ENCODE peak calls at places on chromosomes 6 and 20, in eight cellular contexts. One of them, this sample, is unnamed.

GRCh38 chr20:48957053-48957481 is 35.6 kb downstream of the ARFGEF2 start:
- DNase-seq in suprapubic skin: no peak
- DNase-seq in lung: no peak
- DNase-seq in right atrium auricular region: no peak
- DNase-seq in body of pancreas: no peak
- DNase-seq in type B pancreatic cell: no peak
- DNase-seq in coronary artery: no peak
- DNase-seq in tibial nerve: no peak
- DNase-seq in this sample: no peak

GRCh38 chr6:2920671-2921112 is 17.6 kb upstream of the SERPINB9 start:
- DNase-seq in suprapubic skin: no peak
- DNase-seq in lung: peak
- DNase-seq in right atrium auricular region: peak
- DNase-seq in body of pancreas: no peak
- DNase-seq in type B pancreatic cell: no peak
- DNase-seq in coronary artery: peak
- DNase-seq in tibial nerve: no peak
- DNase-seq in this sample: no peak

GRCh38 chr20:56945901-56946300 is 316.8 kb downstream of the TFAP2C start:
- DNase-seq in suprapubic skin: no peak
- DNase-seq in lung: no peak
- DNase-seq in right atrium auricular region: no peak
- DNase-seq in body of pancreas: no peak
- DNase-seq in type B pancreatic cell: no peak
- DNase-seq in coronary artery: no peak
- DNase-seq in tibial nerve: no peak
- DNase-seq in this sample: no peak

GRCh38 chr6:56842602-56843475 is 112.1 kb upstream of the BEND6 start:
- DNase-seq in suprapubic skin: peak
- DNase-seq in lung: no peak
- DNase-seq in right atrium auricular region: no peak
- DNase-seq in body of pancreas: peak
- DNase-seq in type B pancreatic cell: no peak
- DNase-seq in coronary artery: peak
- DNase-seq in tibial nerve: peak
- DNase-seq in this sample: no peak

GRCh38 chr6:71599366-71599765 is 287.0 kb upstream of the RIMS1 start:
- DNase-seq in suprapubic skin: no peak
- DNase-seq in lung: no peak
- DNase-seq in right atrium auricular region: no peak
- DNase-seq in body of pancreas: no peak
- DNase-seq in type B pancreatic cell: no peak
- DNase-seq in coronary artery: no peak
- DNase-seq in tibial nerve: no peak
- DNase-seq in this sample: no peak

GRCh38 chr20:46303176-46303956 is 4.9 kb downstream of the CDH22 start:
- DNase-seq in suprapubic skin: no peak
- DNase-seq in lung: no peak
- DNase-seq in right atrium auricular region: no peak
- DNase-seq in body of pancreas: no peak
- DNase-seq in type B pancreatic cell: no peak
- DNase-seq in coronary artery: no peak
- DNase-seq in tibial nerve: no peak
- DNase-seq in this sample: no peak

GRCh38 chr20:22343612-22344011 is 240.8 kb downstream of the FOXA2 start:
- DNase-seq in suprapubic skin: no peak
- DNase-seq in lung: no peak
- DNase-seq in right atrium auricular region: no peak
- DNase-seq in body of pancreas: no peak
- DNase-seq in type B pancreatic cell: no peak
- DNase-seq in coronary artery: no peak
- DNase-seq in tibial nerve: no peak
- DNase-seq in this sample: no peak

GRCh38 chr20:19903168-19903676 is 113.9 kb upstream of the NAA20 start:
- DNase-seq in suprapubic skin: no peak
- DNase-seq in lung: peak
- DNase-seq in right atrium auricular region: peak
- DNase-seq in body of pancreas: no peak
- DNase-seq in type B pancreatic cell: no peak
- DNase-seq in coronary artery: no peak
- DNase-seq in tibial nerve: peak
- DNase-seq in this sample: no peak

GRCh38 chr20:63979549-63980316 is at the start of gene SAMD10:
- DNase-seq in suprapubic skin: no peak
- DNase-seq in lung: peak
- DNase-seq in right atrium auricular region: no peak
- DNase-seq in body of pancreas: peak
- DNase-seq in type B pancreatic cell: peak
- DNase-seq in coronary artery: peak
- DNase-seq in tibial nerve: peak
- DNase-seq in this sample: no peak

GRCh38 chr20:57659131-57659788 is 39.0 kb upstream of the ZBP1 start:
- DNase-seq in suprapubic skin: peak
- DNase-seq in lung: no peak
- DNase-seq in right atrium auricular region: peak
- DNase-seq in body of pancreas: no peak
- DNase-seq in type B pancreatic cell: peak
- DNase-seq in coronary artery: peak
- DNase-seq in tibial nerve: no peak
- DNase-seq in this sample: peak

GRCh38 chr6:42260972-42261371 is 43.3 kb upstream of the MRPS10 start:
- DNase-seq in suprapubic skin: no peak
- DNase-seq in lung: no peak
- DNase-seq in right atrium auricular region: no peak
- DNase-seq in body of pancreas: no peak
- DNase-seq in type B pancreatic cell: no peak
- DNase-seq in coronary artery: no peak
- DNase-seq in tibial nerve: no peak
- DNase-seq in this sample: peak

GRCh38 chr6:101286146-101286545 is 107.4 kb upstream of the GRIK2 start:
- DNase-seq in suprapubic skin: no peak
- DNase-seq in lung: no peak
- DNase-seq in right atrium auricular region: no peak
- DNase-seq in body of pancreas: no peak
- DNase-seq in type B pancreatic cell: no peak
- DNase-seq in coronary artery: no peak
- DNase-seq in tibial nerve: no peak
- DNase-seq in this sample: no peak

GRCh38 chr6:169221264-169221663 is 32.4 kb downstream of the THBS2 start:
- DNase-seq in suprapubic skin: no peak
- DNase-seq in lung: no peak
- DNase-seq in right atrium auricular region: no peak
- DNase-seq in body of pancreas: no peak
- DNase-seq in type B pancreatic cell: no peak
- DNase-seq in coronary artery: no peak
- DNase-seq in tibial nerve: no peak
- DNase-seq in this sample: no peak

GRCh38 chr6:31407699-31408098 is 4.3 kb downstream of the MICA start:
- DNase-seq in suprapubic skin: no peak
- DNase-seq in lung: no peak
- DNase-seq in right atrium auricular region: no peak
- DNase-seq in body of pancreas: no peak
- DNase-seq in type B pancreatic cell: no peak
- DNase-seq in coronary artery: no peak
- DNase-seq in tibial nerve: no peak
- DNase-seq in this sample: no peak

GRCh38 chr6:137001287-137001976 is 43.3 kb downstream of the IL20RA start:
- DNase-seq in suprapubic skin: no peak
- DNase-seq in lung: no peak
- DNase-seq in right atrium auricular region: no peak
- DNase-seq in body of pancreas: no peak
- DNase-seq in type B pancreatic cell: no peak
- DNase-seq in coronary artery: no peak
- DNase-seq in tibial nerve: no peak
- DNase-seq in this sample: no peak

GRCh38 chr20:4813839-4814695 is 92.4 kb downstream of the PRND start:
- DNase-seq in suprapubic skin: peak
- DNase-seq in lung: no peak
- DNase-seq in right atrium auricular region: no peak
- DNase-seq in body of pancreas: peak
- DNase-seq in type B pancreatic cell: no peak
- DNase-seq in coronary artery: no peak
- DNase-seq in tibial nerve: peak
- DNase-seq in this sample: no peak

GRCh38 chr20:44776977-44777376 is 31.3 kb downstream of the KCNK15 start:
- DNase-seq in suprapubic skin: no peak
- DNase-seq in lung: no peak
- DNase-seq in right atrium auricular region: no peak
- DNase-seq in body of pancreas: no peak
- DNase-seq in type B pancreatic cell: no peak
- DNase-seq in coronary artery: no peak
- DNase-seq in tibial nerve: no peak
- DNase-seq in this sample: no peak

GRCh38 chr6:158406736-158407135 is 94.5 kb downstream of the TULP4 start:
- DNase-seq in suprapubic skin: no peak
- DNase-seq in lung: no peak
- DNase-seq in right atrium auricular region: no peak
- DNase-seq in body of pancreas: no peak
- DNase-seq in type B pancreatic cell: no peak
- DNase-seq in coronary artery: no peak
- DNase-seq in tibial nerve: no peak
- DNase-seq in this sample: no peak

GRCh38 chr20:36876473-36876833 is 515 bp downstream of the TLDC2 start:
- DNase-seq in suprapubic skin: no peak
- DNase-seq in lung: no peak
- DNase-seq in right atrium auricular region: no peak
- DNase-seq in body of pancreas: no peak
- DNase-seq in type B pancreatic cell: no peak
- DNase-seq in coronary artery: no peak
- DNase-seq in tibial nerve: no peak
- DNase-seq in this sample: no peak

GRCh38 chr20:57664476-57664875 is 44.2 kb upstream of the ZBP1 start:
- DNase-seq in suprapubic skin: peak
- DNase-seq in lung: no peak
- DNase-seq in right atrium auricular region: no peak
- DNase-seq in body of pancreas: peak
- DNase-seq in type B pancreatic cell: no peak
- DNase-seq in coronary artery: no peak
- DNase-seq in tibial nerve: no peak
- DNase-seq in this sample: no peak

GRCh38 chr6:28232785-28233184 is 7.7 kb downstream of the ZSCAN9 start:
- DNase-seq in suprapubic skin: no peak
- DNase-seq in lung: no peak
- DNase-seq in right atrium auricular region: no peak
- DNase-seq in body of pancreas: no peak
- DNase-seq in type B pancreatic cell: no peak
- DNase-seq in coronary artery: no peak
- DNase-seq in tibial nerve: no peak
- DNase-seq in this sample: no peak

GRCh38 chr6:150751296-150751695 is 114.2 kb upstream of the MTHFD1L start:
- DNase-seq in suprapubic skin: no peak
- DNase-seq in lung: no peak
- DNase-seq in right atrium auricular region: no peak
- DNase-seq in body of pancreas: no peak
- DNase-seq in type B pancreatic cell: no peak
- DNase-seq in coronary artery: no peak
- DNase-seq in tibial nerve: no peak
- DNase-seq in this sample: no peak

GRCh38 chr20:42775037-42775436 is 414.7 kb downstream of the PTPRT start:
- DNase-seq in suprapubic skin: no peak
- DNase-seq in lung: no peak
- DNase-seq in right atrium auricular region: no peak
- DNase-seq in body of pancreas: no peak
- DNase-seq in type B pancreatic cell: no peak
- DNase-seq in coronary artery: no peak
- DNase-seq in tibial nerve: no peak
- DNase-seq in this sample: no peak
- TF ChIP-seq CTCF in suprapubic skin: no peak
- TF ChIP-seq CTCF in lung: no peak
- TF ChIP-seq CTCF in right atrium auricular region: no peak
- TF ChIP-seq CTCF in body of pancreas: no peak
- TF ChIP-seq CTCF in type B pancreatic cell: no peak
- TF ChIP-seq CTCF in coronary artery: no peak
- TF ChIP-seq CTCF in tibial nerve: no peak
- TF ChIP-seq CTCF in this sample: no peak

GRCh38 chr6:159540883-159541282 is 152.2 kb downstream of the SOD2 start:
- DNase-seq in suprapubic skin: no peak
- DNase-seq in lung: no peak
- DNase-seq in right atrium auricular region: no peak
- DNase-seq in body of pancreas: no peak
- DNase-seq in type B pancreatic cell: no peak
- DNase-seq in coronary artery: no peak
- DNase-seq in tibial nerve: no peak
- DNase-seq in this sample: no peak

GRCh38 chr6:159535629-159536028 is 157.4 kb downstream of the SOD2 start:
- DNase-seq in suprapubic skin: no peak
- DNase-seq in lung: no peak
- DNase-seq in right atrium auricular region: no peak
- DNase-seq in body of pancreas: no peak
- DNase-seq in type B pancreatic cell: no peak
- DNase-seq in coronary artery: no peak
- DNase-seq in tibial nerve: no peak
- DNase-seq in this sample: no peak

GRCh38 chr6:159541296-159541695 is 151.7 kb downstream of the SOD2 start:
- DNase-seq in suprapubic skin: no peak
- DNase-seq in lung: no peak
- DNase-seq in right atrium auricular region: no peak
- DNase-seq in body of pancreas: no peak
- DNase-seq in type B pancreatic cell: no peak
- DNase-seq in coronary artery: no peak
- DNase-seq in tibial nerve: no peak
- DNase-seq in this sample: no peak

DNA sequence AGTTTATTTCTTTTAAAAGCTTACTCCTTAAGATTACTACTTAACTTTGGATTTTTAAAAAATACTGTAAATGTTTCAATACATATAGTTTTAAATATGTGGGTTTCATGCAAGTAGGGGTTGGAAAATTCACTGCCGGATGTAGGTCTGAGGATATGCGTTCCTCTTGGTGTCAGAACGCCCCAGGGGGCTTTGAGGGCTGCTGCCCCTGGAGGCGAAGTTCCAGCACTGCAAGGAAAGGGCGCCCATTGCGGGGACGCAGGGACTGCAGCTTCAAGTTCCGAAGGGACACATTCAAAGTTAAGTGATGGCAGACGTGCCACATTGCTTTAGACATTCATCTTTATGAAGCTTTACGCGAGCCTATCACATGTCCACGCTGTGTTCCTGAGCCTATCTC is 152.9 kb downstream of the SOD2 start:
- DNase-seq in suprapubic skin: no peak
- DNase-seq in lung: no peak
- DNase-seq in right atrium auricular region: no peak
- DNase-seq in body of pancreas: no peak
- DNase-seq in type B pancreatic cell: no peak
- DNase-seq in coronary artery: no peak
- DNase-seq in tibial nerve: no peak
- DNase-seq in this sample: no peak
- TF ChIP-seq CTCF in suprapubic skin: no peak
- TF ChIP-seq CTCF in lung: no peak
- TF ChIP-seq CTCF in right atrium auricular region: no peak
- TF ChIP-seq CTCF in body of pancreas: no peak
- TF ChIP-seq CTCF in type B pancreatic cell: peak
- TF ChIP-seq CTCF in coronary artery: no peak
- TF ChIP-seq CTCF in tibial nerve: no peak
- TF ChIP-seq CTCF in this sample: peak

GRCh38 chr6:25387483-25387882 is 108.3 kb downstream of the CARMIL1 start:
- DNase-seq in suprapubic skin: no peak
- DNase-seq in lung: no peak
- DNase-seq in right atrium auricular region: no peak
- DNase-seq in body of pancreas: no peak
- DNase-seq in type B pancreatic cell: no peak
- DNase-seq in coronary artery: no peak
- DNase-seq in tibial nerve: no peak
- DNase-seq in this sample: no peak
- TF ChIP-seq CTCF in suprapubic skin: no peak
- TF ChIP-seq CTCF in lung: no peak
- TF ChIP-seq CTCF in right atrium auricular region: no peak
- TF ChIP-seq CTCF in body of pancreas: no peak
- TF ChIP-seq CTCF in type B pancreatic cell: no peak
- TF ChIP-seq CTCF in coronary artery: no peak
- TF ChIP-seq CTCF in tibial nerve: no peak
- TF ChIP-seq CTCF in this sample: no peak

GRCh38 chr6:12527339-12527738 is 189.2 kb upstream of the PHACTR1 start:
- DNase-seq in suprapubic skin: no peak
- DNase-seq in lung: no peak
- DNase-seq in right atrium auricular region: no peak
- DNase-seq in body of pancreas: no peak
- DNase-seq in type B pancreatic cell: no peak
- DNase-seq in coronary artery: no peak
- DNase-seq in tibial nerve: no peak
- DNase-seq in this sample: no peak
- TF ChIP-seq CTCF in suprapubic skin: no peak
- TF ChIP-seq CTCF in lung: no peak
- TF ChIP-seq CTCF in right atrium auricular region: no peak
- TF ChIP-seq CTCF in body of pancreas: no peak
- TF ChIP-seq CTCF in type B pancreatic cell: no peak
- TF ChIP-seq CTCF in coronary artery: no peak
- TF ChIP-seq CTCF in tibial nerve: no peak
- TF ChIP-seq CTCF in this sample: no peak